ENCODE peak calls at places on chromosomes 13 and 19, in five cellular contexts. Y is SK-N-SH, K is T-helper 1 cell, P is HFF-Myc, W is NCI-H1092 treated with DMSO at 0.1 percent for 48 hours. T is an unnamed sample.

GRCh38 chr19:447816-448546 is 12.9 kb downstream of the SHC2 start:
- DNase-seq in Y (peak; percentile 89), K (no peak), W (no peak), P (no peak), T (no peak)

GRCh38 chr13:74006666-74007065 is 127.5 kb downstream of the KLF12 start:
- DNase-seq in P (no peak), W (no peak), K (no peak), Y (no peak), T (no peak)

GRCh38 chr13:33640832-33641231 is 177.1 kb upstream of the RFC3 start:
- DNase-seq in K (no peak), W (no peak), P (no peak), Y (no peak), T (no peak)

GRCh38 chr13:94886191-94886590 is 173.8 kb upstream of the SOX21 start:
- DNase-seq in K (no peak), P (peak; percentile 6), Y (no peak), W (no peak), T (no peak)

GRCh38 chr19:49217382-49217781 is 59.8 kb downstream of the TRPM4 start:
- DNase-seq in Y (no peak), K (no peak), W (no peak), P (no peak), T (no peak)

GRCh38 chr13:48296528-48296927 is 7.0 kb upstream of the RB1 start:
- DNase-seq in K (no peak), W (no peak), P (no peak), Y (no peak), T (no peak)

GRCh38 chr13:92513672-92514071 is 712.9 kb upstream of the GPC6 start:
- DNase-seq in Y (no peak), P (no peak), W (no peak), K (no peak), T (no peak)

GRCh38 chr19:13036366-13036976 is 41.2 kb downstream of the NFIX start:
- DNase-seq in K (no peak), P (no peak), W (peak; percentile 50), Y (no peak), T (no peak)

GRCh38 chr19:48501961-48502719 is 9.5 kb downstream of the LMTK3 start:
- DNase-seq in W (no peak), Y (peak; percentile 85), K (peak; percentile 79), P (no peak), T (peak; percentile 59)

GRCh38 chr13:67086260-67086659 is 143.9 kb downstream of the PCDH9 start:
- DNase-seq in K (no peak), Y (no peak), W (no peak), P (no peak), T (no peak)

GRCh38 chr19:13615890-13616289 is 109.6 kb upstream of the CACNA1A start:
- DNase-seq in Y (no peak), K (no peak), P (no peak), W (no peak), T (no peak)

GRCh38 chr19:20787766-20788165 is 11.7 kb downstream of the ZNF66 start:
- DNase-seq in P (no peak), Y (no peak), K (no peak), W (no peak), T (no peak)

GRCh38 chr19:34067861-34068271 is 104.4 kb upstream of the LSM14A start:
- DNase-seq in W (no peak), P (no peak), Y (no peak), K (no peak), T (no peak)

GRCh38 chr19:10104130-10104513 is 1.6 kb upstream of the ANGPTL6 start:
- DNase-seq in W (no peak), P (no peak), Y (no peak), K (no peak), T (no peak)

GRCh38 chr13:43934273-43934672 is 54.6 kb downstream of the LACC1 start:
- DNase-seq in W (no peak), Y (no peak), K (no peak), P (no peak), T (no peak)

GRCh38 chr13:33172911-33173310 is 112.6 kb downstream of the STARD13 start:
- DNase-seq in Y (no peak), K (no peak), W (no peak), P (no peak), T (no peak)